ENCODE peak calls at places on chromosomes 16 and 17, in five cellular contexts. One of them, this sample, is unnamed. For H3K4me1, the result is how much of the 10 kb centered on the place peaks cover.

GRCh38 chr16:85629326-85629725 is 16.2 kb downstream of the GSE1 start:
- DNase-seq in CD8-positive, alpha-beta memory T cell: no peak
- DNase-seq in MM.1S: no peak
- DNase-seq in lung: no peak
- DNase-seq in esophagus squamous epithelium: no peak
- DNase-seq in this sample: no peak

GRCh38 chr16:47711809-47712208 is 250.7 kb downstream of the PHKB start:
- DNase-seq in MM.1S: no peak
- DNase-seq in esophagus squamous epithelium: no peak
- DNase-seq in lung: no peak
- DNase-seq in CD8-positive, alpha-beta memory T cell: no peak
- DNase-seq in this sample: no peak

GRCh38 chr17:78355045-78355641 is 4.7 kb downstream of the SOCS3 start:
- DNase-seq in lung: no peak
- DNase-seq in esophagus squamous epithelium: no peak
- DNase-seq in CD8-positive, alpha-beta memory T cell: peak
- DNase-seq in MM.1S: no peak
- DNase-seq in this sample: no peak

GRCh38 chr17:79842656-79843474 is 3.6 kb upstream of the CBX4 start:
- DNase-seq in MM.1S: no peak
- DNase-seq in lung: no peak
- DNase-seq in esophagus squamous epithelium: no peak
- DNase-seq in CD8-positive, alpha-beta memory T cell: no peak
- DNase-seq in this sample: no peak

GRCh38 chr17:82226809-82227628 is 1.8 kb upstream of the SLC16A3 start:
- DNase-seq in esophagus squamous epithelium: no peak
- DNase-seq in CD8-positive, alpha-beta memory T cell: no peak
- DNase-seq in lung: no peak
- DNase-seq in MM.1S: no peak
- DNase-seq in this sample: no peak

GRCh38 chr16:66968847-66969246 is 7.8 kb downstream of the CES3 start:
- DNase-seq in lung: no peak
- DNase-seq in CD8-positive, alpha-beta memory T cell: no peak
- DNase-seq in esophagus squamous epithelium: no peak
- DNase-seq in MM.1S: no peak
- DNase-seq in this sample: no peak

GRCh38 chr17:82696916-82697807 is 1.3 kb downstream of the RAB40B start:
- DNase-seq in MM.1S: no peak
- DNase-seq in lung: no peak
- DNase-seq in esophagus squamous epithelium: no peak
- DNase-seq in CD8-positive, alpha-beta memory T cell: no peak
- DNase-seq in this sample: no peak

GRCh38 chr17:6677158-6677831 is 25.7 kb downstream of the C17orf100 start:
- DNase-seq in CD8-positive, alpha-beta memory T cell: no peak
- DNase-seq in esophagus squamous epithelium: no peak
- DNase-seq in MM.1S: peak
- DNase-seq in lung: no peak
- DNase-seq in this sample: no peak

GRCh38 chr17:58358408-58359172 is 6.6 kb upstream of the SUPT4H1 start:
- DNase-seq in MM.1S: no peak
- DNase-seq in lung: no peak
- DNase-seq in esophagus squamous epithelium: no peak
- DNase-seq in CD8-positive, alpha-beta memory T cell: no peak
- DNase-seq in this sample: no peak

GRCh38 chr17:54903375-54903774 is 2.7 kb downstream of the TOM1L1 start:
- DNase-seq in esophagus squamous epithelium: no peak
- DNase-seq in lung: peak
- DNase-seq in CD8-positive, alpha-beta memory T cell: no peak
- DNase-seq in MM.1S: no peak
- DNase-seq in this sample: peak

GRCh38 chr16:54923055-54923473 is 7.6 kb upstream of the IRX5 start:
- DNase-seq in esophagus squamous epithelium: no peak
- DNase-seq in lung: no peak
- DNase-seq in MM.1S: no peak
- DNase-seq in CD8-positive, alpha-beta memory T cell: no peak
- DNase-seq in this sample: no peak

GRCh38 chr17:50183439-50184001 is 17.7 kb downstream of the SGCA start:
- DNase-seq in esophagus squamous epithelium: no peak
- DNase-seq in lung: no peak
- DNase-seq in MM.1S: no peak
- DNase-seq in CD8-positive, alpha-beta memory T cell: no peak
- DNase-seq in this sample: no peak

GRCh38 chr16:10256855-10257641 is 74.8 kb upstream of the GRIN2A start:
- DNase-seq in MM.1S: peak
- DNase-seq in esophagus squamous epithelium: no peak
- DNase-seq in CD8-positive, alpha-beta memory T cell: peak
- DNase-seq in lung: no peak
- DNase-seq in this sample: peak

GRCh38 chr16:67571464-67571863 is 9.1 kb downstream of the CTCF start:
- DNase-seq in esophagus squamous epithelium: no peak
- DNase-seq in lung: no peak
- DNase-seq in CD8-positive, alpha-beta memory T cell: no peak
- DNase-seq in MM.1S: no peak
- DNase-seq in this sample: no peak

GRCh38 chr17:4849011-4849536 is 15.9 kb downstream of the MINK1 start:
- DNase-seq in esophagus squamous epithelium: no peak
- DNase-seq in lung: no peak
- DNase-seq in MM.1S: no peak
- DNase-seq in CD8-positive, alpha-beta memory T cell: no peak
- DNase-seq in this sample: no peak

GRCh38 chr16:28207425-28207824 is 4.3 kb downstream of the XPO6 start:
- DNase-seq in CD8-positive, alpha-beta memory T cell: no peak
- DNase-seq in lung: no peak
- DNase-seq in esophagus squamous epithelium: no peak
- DNase-seq in MM.1S: no peak
- DNase-seq in this sample: no peak

DNA sequence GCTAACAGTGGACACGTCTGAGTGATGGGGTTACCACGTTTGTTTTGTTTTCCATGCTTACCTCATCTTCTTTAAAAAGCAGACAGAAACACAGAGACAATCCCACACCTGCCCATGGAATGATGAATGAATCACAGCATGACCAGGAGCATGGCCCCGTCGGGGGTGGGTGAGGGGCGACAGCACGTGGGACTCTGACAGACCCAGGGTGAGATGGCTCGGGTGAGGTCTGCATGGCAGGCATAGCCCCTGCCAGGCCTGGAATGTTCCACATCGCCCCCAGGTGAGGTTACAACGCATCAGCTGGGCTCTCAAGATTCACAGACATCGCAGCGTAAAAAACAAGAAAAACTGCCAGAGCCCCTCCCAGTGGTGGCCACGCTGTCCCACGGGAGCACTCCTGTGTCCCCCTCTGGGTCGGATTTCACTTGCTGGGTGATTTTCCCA is 18.1 kb downstream of the SLC7A5 start:
- DNase-seq in MM.1S: no peak
- DNase-seq in lung: no peak
- DNase-seq in CD8-positive, alpha-beta memory T cell: no peak
- DNase-seq in esophagus squamous epithelium: no peak
- DNase-seq in this sample: no peak
- H3K4me1 ChIP-seq in MM.1S: under half
- H3K4me1 ChIP-seq in lung: under half
- H3K4me1 ChIP-seq in CD8-positive, alpha-beta memory T cell: under half
- H3K4me1 ChIP-seq in esophagus squamous epithelium: half or more
- H3K4me1 ChIP-seq in this sample: half or more

GRCh38 chr17:46140645-46141197 is 52.5 kb downstream of the KANSL1 start:
- DNase-seq in esophagus squamous epithelium: no peak
- DNase-seq in CD8-positive, alpha-beta memory T cell: no peak
- DNase-seq in lung: no peak
- DNase-seq in MM.1S: no peak
- DNase-seq in this sample: no peak
- H3K4me1 ChIP-seq in esophagus squamous epithelium: half or more
- H3K4me1 ChIP-seq in CD8-positive, alpha-beta memory T cell: half or more
- H3K4me1 ChIP-seq in lung: under half
- H3K4me1 ChIP-seq in MM.1S: under half
- H3K4me1 ChIP-seq in this sample: half or more

GRCh38 chr17:36203335-36203734 is 6.8 kb upstream of the CCL3L1 start:
- DNase-seq in esophagus squamous epithelium: no peak
- DNase-seq in lung: no peak
- DNase-seq in MM.1S: peak
- DNase-seq in CD8-positive, alpha-beta memory T cell: no peak
- DNase-seq in this sample: no peak
- H3K4me1 ChIP-seq in esophagus squamous epithelium: under half
- H3K4me1 ChIP-seq in lung: under half
- H3K4me1 ChIP-seq in MM.1S: half or more
- H3K4me1 ChIP-seq in CD8-positive, alpha-beta memory T cell: under half
- H3K4me1 ChIP-seq in this sample: under half

DNA sequence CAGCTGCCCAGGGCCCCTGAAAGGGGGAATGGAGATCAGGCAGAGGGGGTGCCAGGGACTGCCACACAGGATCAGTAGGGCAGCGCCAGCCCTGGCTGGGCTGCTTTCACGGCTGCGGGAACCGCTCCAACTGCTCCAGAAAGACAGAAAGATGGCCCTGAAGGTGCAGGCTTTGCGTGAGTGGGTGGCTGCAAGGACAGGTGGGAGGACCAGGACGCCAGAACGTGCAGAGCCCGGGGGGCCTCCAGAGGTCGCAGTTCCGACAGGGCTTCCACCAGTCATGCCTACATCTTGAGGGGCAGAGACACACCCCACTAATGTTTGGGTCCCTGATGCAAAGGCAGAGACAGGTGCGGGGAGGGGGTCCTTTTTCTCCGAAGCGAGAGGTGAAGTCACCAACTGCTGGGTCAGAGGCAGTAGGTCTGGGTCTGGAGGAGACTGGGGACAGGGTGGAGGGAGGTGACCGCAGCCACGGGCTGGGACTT is 790 bp upstream of the ATP6V0C start:
- DNase-seq in CD8-positive, alpha-beta memory T cell: peak
- DNase-seq in MM.1S: peak
- DNase-seq in esophagus squamous epithelium: no peak
- DNase-seq in lung: peak
- DNase-seq in this sample: peak
- H3K4me1 ChIP-seq in CD8-positive, alpha-beta memory T cell: under half
- H3K4me1 ChIP-seq in MM.1S: under half
- H3K4me1 ChIP-seq in esophagus squamous epithelium: half or more
- H3K4me1 ChIP-seq in lung: under half
- H3K4me1 ChIP-seq in this sample: under half